ENCODE peak calls at places on chromosomes 7 and 10, in four cellular contexts. One of them, this sample, is unnamed.
A peak's percentile ranks its signal among the peaks of the same experiment; 100 is the strongest.

GRCh38 chr7:127776776-127777390 is 124.9 kb downstream of the SND1 start:
- DNase-seq in HFF-Myc: peak; percentile 20
- DNase-seq in A673: no peak
- DNase-seq in activated CD8-positive, alpha-beta memory T cell treated with anti-CD3 and anti-CD28 coated beads for 48 hours: no peak
- DNase-seq in this sample: peak; percentile 46

GRCh38 chr7:111987115-111987826 is 218.9 kb downstream of the DOCK4 start:
- DNase-seq in HFF-Myc: no peak
- DNase-seq in activated CD8-positive, alpha-beta memory T cell treated with anti-CD3 and anti-CD28 coated beads for 48 hours: no peak
- DNase-seq in A673: peak; percentile 62
- DNase-seq in this sample: no peak

GRCh38 chr10:55232553-55232952 is 431.5 kb upstream of the PCDH15 start:
- DNase-seq in A673: no peak
- DNase-seq in activated CD8-positive, alpha-beta memory T cell treated with anti-CD3 and anti-CD28 coated beads for 48 hours: no peak
- DNase-seq in HFF-Myc: no peak
- DNase-seq in this sample: no peak

GRCh38 chr7:157739650-157740049 is 402.8 kb downstream of the DNAJB6 start:
- DNase-seq in activated CD8-positive, alpha-beta memory T cell treated with anti-CD3 and anti-CD28 coated beads for 48 hours: no peak
- DNase-seq in A673: no peak
- DNase-seq in HFF-Myc: no peak
- DNase-seq in this sample: no peak

GRCh38 chr7:140674899-140675701 is 2.4 kb downstream of the ADCK2 start:
- DNase-seq in HFF-Myc: peak; percentile 50
- DNase-seq in A673: peak; percentile 44
- DNase-seq in activated CD8-positive, alpha-beta memory T cell treated with anti-CD3 and anti-CD28 coated beads for 48 hours: no peak
- DNase-seq in this sample: no peak

GRCh38 chr7:95056107-95056689 is 148.8 kb downstream of the PPP1R9A start:
- DNase-seq in HFF-Myc: no peak
- DNase-seq in A673: no peak
- DNase-seq in activated CD8-positive, alpha-beta memory T cell treated with anti-CD3 and anti-CD28 coated beads for 48 hours: no peak
- DNase-seq in this sample: no peak

GRCh38 chr10:48501226-48501625 is 103.6 kb downstream of the ARHGAP22 start:
- DNase-seq in A673: no peak
- DNase-seq in activated CD8-positive, alpha-beta memory T cell treated with anti-CD3 and anti-CD28 coated beads for 48 hours: no peak
- DNase-seq in HFF-Myc: no peak
- DNase-seq in this sample: no peak

GRCh38 chr7:112199035-112199655 is 7.1 kb downstream of the DOCK4 start:
- DNase-seq in A673: peak; percentile 51
- DNase-seq in activated CD8-positive, alpha-beta memory T cell treated with anti-CD3 and anti-CD28 coated beads for 48 hours: no peak
- DNase-seq in HFF-Myc: no peak
- DNase-seq in this sample: no peak

GRCh38 chr7:25752967-25753791 is 398.8 kb upstream of the NFE2L3 start:
- DNase-seq in HFF-Myc: no peak
- DNase-seq in A673: no peak
- DNase-seq in activated CD8-positive, alpha-beta memory T cell treated with anti-CD3 and anti-CD28 coated beads for 48 hours: no peak
- DNase-seq in this sample: no peak

GRCh38 chr7:131459256-131459655 is 97.2 kb downstream of the PODXL start:
- DNase-seq in A673: no peak
- DNase-seq in HFF-Myc: no peak
- DNase-seq in activated CD8-positive, alpha-beta memory T cell treated with anti-CD3 and anti-CD28 coated beads for 48 hours: no peak
- DNase-seq in this sample: no peak

GRCh38 chr7:22548313-22548712 is 48.3 kb upstream of the STEAP1B start:
- DNase-seq in activated CD8-positive, alpha-beta memory T cell treated with anti-CD3 and anti-CD28 coated beads for 48 hours: no peak
- DNase-seq in A673: no peak
- DNase-seq in HFF-Myc: no peak
- DNase-seq in this sample: no peak

GRCh38 chr7:158676898-158677297 is 27.7 kb downstream of the NCAPG2 start:
- DNase-seq in HFF-Myc: no peak
- DNase-seq in activated CD8-positive, alpha-beta memory T cell treated with anti-CD3 and anti-CD28 coated beads for 48 hours: no peak
- DNase-seq in A673: no peak
- DNase-seq in this sample: no peak

GRCh38 chr7:44805950-44806349 is 9.5 kb downstream of the PPIA start:
- DNase-seq in HFF-Myc: no peak
- DNase-seq in A673: no peak
- DNase-seq in activated CD8-positive, alpha-beta memory T cell treated with anti-CD3 and anti-CD28 coated beads for 48 hours: no peak
- DNase-seq in this sample: no peak

GRCh38 chr10:132198381-132199181 is 11.8 kb downstream of the DPYSL4 start:
- DNase-seq in activated CD8-positive, alpha-beta memory T cell treated with anti-CD3 and anti-CD28 coated beads for 48 hours: no peak
- DNase-seq in HFF-Myc: no peak
- DNase-seq in A673: no peak
- DNase-seq in this sample: no peak

GRCh38 chr7:27157717-27158431 is 1.4 kb upstream of the HOXA7 start:
- DNase-seq in A673: no peak
- DNase-seq in activated CD8-positive, alpha-beta memory T cell treated with anti-CD3 and anti-CD28 coated beads for 48 hours: no peak
- DNase-seq in HFF-Myc: no peak
- DNase-seq in this sample: no peak

GRCh38 chr7:65250216-65250615 is 123.4 kb upstream of the ZNF92 start:
- DNase-seq in A673: no peak
- DNase-seq in HFF-Myc: no peak
- DNase-seq in activated CD8-positive, alpha-beta memory T cell treated with anti-CD3 and anti-CD28 coated beads for 48 hours: no peak
- DNase-seq in this sample: no peak

GRCh38 chr10:98378722-98379121 is 36.3 kb downstream of the PYROXD2 start:
- DNase-seq in HFF-Myc: no peak
- DNase-seq in A673: no peak
- DNase-seq in activated CD8-positive, alpha-beta memory T cell treated with anti-CD3 and anti-CD28 coated beads for 48 hours: no peak
- DNase-seq in this sample: no peak

GRCh38 chr7:135158141-135158655 is 10.3 kb downstream of the TMEM140 start:
- DNase-seq in activated CD8-positive, alpha-beta memory T cell treated with anti-CD3 and anti-CD28 coated beads for 48 hours: no peak
- DNase-seq in A673: no peak
- DNase-seq in HFF-Myc: no peak
- DNase-seq in this sample: no peak

GRCh38 chr7:20348408-20348807 is 17.7 kb downstream of the ITGB8 start:
- DNase-seq in HFF-Myc: no peak
- DNase-seq in activated CD8-positive, alpha-beta memory T cell treated with anti-CD3 and anti-CD28 coated beads for 48 hours: no peak
- DNase-seq in A673: no peak
- DNase-seq in this sample: no peak

GRCh38 chr10:75606203-75606779 is 174.9 kb downstream of the LRMDA start:
- DNase-seq in HFF-Myc: no peak
- DNase-seq in activated CD8-positive, alpha-beta memory T cell treated with anti-CD3 and anti-CD28 coated beads for 48 hours: no peak
- DNase-seq in A673: no peak
- DNase-seq in this sample: no peak

GRCh38 chr10:76115471-76116155 is 684.2 kb downstream of the LRMDA start:
- DNase-seq in activated CD8-positive, alpha-beta memory T cell treated with anti-CD3 and anti-CD28 coated beads for 48 hours: no peak
- DNase-seq in HFF-Myc: no peak
- DNase-seq in A673: no peak
- DNase-seq in this sample: no peak

GRCh38 chr7:32049599-32049998 is 20.6 kb downstream of the PDE1C start:
- DNase-seq in activated CD8-positive, alpha-beta memory T cell treated with anti-CD3 and anti-CD28 coated beads for 48 hours: no peak
- DNase-seq in A673: no peak
- DNase-seq in HFF-Myc: no peak
- DNase-seq in this sample: no peak

GRCh38 chr7:147535619-147536200 is 1054.9 kb upstream of the C7orf33 start:
- DNase-seq in A673: peak; percentile 1
- DNase-seq in activated CD8-positive, alpha-beta memory T cell treated with anti-CD3 and anti-CD28 coated beads for 48 hours: no peak
- DNase-seq in HFF-Myc: no peak
- DNase-seq in this sample: peak; percentile 9

GRCh38 chr7:157985636-157986035 is 602.0 kb downstream of the PTPRN2 start:
- DNase-seq in HFF-Myc: no peak
- DNase-seq in activated CD8-positive, alpha-beta memory T cell treated with anti-CD3 and anti-CD28 coated beads for 48 hours: no peak
- DNase-seq in A673: no peak
- DNase-seq in this sample: no peak

GRCh38 chr7:2785071-2785500 is 59.0 kb downstream of the GNA12 start:
- DNase-seq in A673: no peak
- DNase-seq in HFF-Myc: no peak
- DNase-seq in activated CD8-positive, alpha-beta memory T cell treated with anti-CD3 and anti-CD28 coated beads for 48 hours: no peak
- DNase-seq in this sample: no peak

GRCh38 chr10:79941146-79941545 is 7.8 kb downstream of the SFTPD start:
- DNase-seq in A673: no peak
- DNase-seq in HFF-Myc: no peak
- DNase-seq in activated CD8-positive, alpha-beta memory T cell treated with anti-CD3 and anti-CD28 coated beads for 48 hours: no peak
- DNase-seq in this sample: no peak

GRCh38 chr10:101193210-101193609 is 36.1 kb downstream of the LBX1 start:
- DNase-seq in activated CD8-positive, alpha-beta memory T cell treated with anti-CD3 and anti-CD28 coated beads for 48 hours: no peak
- DNase-seq in A673: no peak
- DNase-seq in HFF-Myc: no peak
- DNase-seq in this sample: no peak

GRCh38 chr10:18472977-18473376 is 178.4 kb downstream of the NSUN6 start:
- DNase-seq in HFF-Myc: no peak
- DNase-seq in A673: no peak
- DNase-seq in activated CD8-positive, alpha-beta memory T cell treated with anti-CD3 and anti-CD28 coated beads for 48 hours: no peak
- DNase-seq in this sample: no peak

GRCh38 chr10:93452143-93452542 is 30.0 kb downstream of the MYOF start:
- DNase-seq in HFF-Myc: no peak
- DNase-seq in A673: no peak
- DNase-seq in activated CD8-positive, alpha-beta memory T cell treated with anti-CD3 and anti-CD28 coated beads for 48 hours: no peak
- DNase-seq in this sample: no peak

GRCh38 chr10:111479966-111480365 is 403.1 kb downstream of the ADRA2A start:
- DNase-seq in activated CD8-positive, alpha-beta memory T cell treated with anti-CD3 and anti-CD28 coated beads for 48 hours: no peak
- DNase-seq in HFF-Myc: no peak
- DNase-seq in A673: no peak
- DNase-seq in this sample: no peak

GRCh38 chr10:267705-268104 is 132.4 kb downstream of the ZMYND11 start:
- DNase-seq in activated CD8-positive, alpha-beta memory T cell treated with anti-CD3 and anti-CD28 coated beads for 48 hours: no peak
- DNase-seq in HFF-Myc: no peak
- DNase-seq in A673: no peak
- DNase-seq in this sample: no peak

GRCh38 chr10:83606275-83606674 is 533.0 kb upstream of the GHITM start:
- DNase-seq in A673: no peak
- DNase-seq in HFF-Myc: peak; percentile 44
- DNase-seq in activated CD8-positive, alpha-beta memory T cell treated with anti-CD3 and anti-CD28 coated beads for 48 hours: no peak
- DNase-seq in this sample: no peak

GRCh38 chr10:77784856-77785255 is 141.7 kb downstream of the DLG5 start:
- DNase-seq in HFF-Myc: no peak
- DNase-seq in A673: no peak
- DNase-seq in activated CD8-positive, alpha-beta memory T cell treated with anti-CD3 and anti-CD28 coated beads for 48 hours: no peak
- DNase-seq in this sample: peak; percentile 38

GRCh38 chr7:23469150-23469960 is 936 bp downstream of the IGF2BP3 start:
- DNase-seq in activated CD8-positive, alpha-beta memory T cell treated with anti-CD3 and anti-CD28 coated beads for 48 hours: peak; percentile 10
- DNase-seq in A673: peak; percentile 50
- DNase-seq in HFF-Myc: no peak
- DNase-seq in this sample: no peak

GRCh38 chr7:100490483-100491191 is 6.9 kb downstream of the NYAP1 start:
- DNase-seq in A673: no peak
- DNase-seq in HFF-Myc: no peak
- DNase-seq in activated CD8-positive, alpha-beta memory T cell treated with anti-CD3 and anti-CD28 coated beads for 48 hours: no peak
- DNase-seq in this sample: no peak

GRCh38 chr10:87935290-87936141 is 72.1 kb downstream of the PTEN start:
- DNase-seq in HFF-Myc: no peak
- DNase-seq in activated CD8-positive, alpha-beta memory T cell treated with anti-CD3 and anti-CD28 coated beads for 48 hours: no peak
- DNase-seq in A673: peak; percentile 15
- DNase-seq in this sample: no peak